ENCODE peak calls at places on chromosomes 16 and 17, in ten cellular contexts. P is HFF-Myc, A is AG10803, U is fibroblast of pulmonary artery, B is fibroblast of the aortic adventitia, K is neural crest cell, X is A549, J is GM23338, N is transverse colon, D is progenitor cell of endocrine pancreas. M is an unnamed sample.

GRCh38 chr17:65359016-65359415 is 202.4 kb downstream of the AXIN2 start:
- DNase-seq in P (peak), A (peak), U (peak), B (peak), K (no peak), X (no peak), J (no peak), N (no peak), D (no peak), M (peak)

GRCh38 chr17:81918762-81919545 is 978 bp upstream of the SIRT7 start:
- DNase-seq in P (no peak), A (no peak), U (no peak), B (no peak), K (no peak), X (no peak), J (no peak), N (peak), D (no peak), M (no peak)

GRCh38 chr16:83355570-83356218 is 452.1 kb upstream of the HSBP1 start:
- DNase-seq in P (no peak), A (no peak), U (no peak), B (no peak), K (no peak), X (no peak), J (no peak), N (no peak), D (no peak), M (no peak)

GRCh38 chr16:31357324-31358156 is 2.6 kb downstream of the ITGAX start:
- DNase-seq in P (no peak), A (no peak), U (no peak), B (no peak), K (no peak), X (no peak), J (no peak), N (no peak), D (no peak), M (no peak)

GRCh38 chr17:71011389-71011788 is 842.1 kb downstream of the KCNJ2 start:
- DNase-seq in P (no peak), A (no peak), U (peak), B (no peak), K (no peak), X (no peak), J (no peak), N (no peak), D (no peak), M (no peak)

GRCh38 chr17:17785407-17785806 is 51.4 kb downstream of the SREBF1 start:
- DNase-seq in P (no peak), A (no peak), U (no peak), B (no peak), K (no peak), X (no peak), J (no peak), N (no peak), D (no peak), M (no peak)

GRCh38 chr16:88061346-88062110 is 110.3 kb downstream of the BANP start:
- DNase-seq in P (no peak), A (peak), U (no peak), B (no peak), K (no peak), X (no peak), J (no peak), N (no peak), D (no peak), M (no peak)

GRCh38 chr16:69093974-69094373 is 11.5 kb upstream of the HAS3 start:
- DNase-seq in P (no peak), A (no peak), U (no peak), B (no peak), K (no peak), X (no peak), J (no peak), N (no peak), D (no peak), M (no peak)

GRCh38 chr16:5066511-5066910 is 755 bp upstream of the C16orf89 start:
- DNase-seq in P (no peak), A (no peak), U (no peak), B (no peak), K (no peak), X (no peak), J (no peak), N (no peak), D (no peak), M (no peak)

GRCh38 chr17:44097110-44097810 is 26.2 kb downstream of the HDAC5 start:
- DNase-seq in P (peak), A (peak), U (peak), B (peak), K (no peak), X (no peak), J (no peak), N (no peak), D (no peak), M (no peak)

GRCh38 chr16:27199747-27200146 is 3.6 kb upstream of the KDM8 start:
- DNase-seq in P (no peak), A (peak), U (no peak), B (no peak), K (no peak), X (no peak), J (no peak), N (no peak), D (no peak), M (no peak)

GRCh38 chr16:648071-648785 is 937 bp upstream of the WDR90 start:
- DNase-seq in P (no peak), A (peak), U (peak), B (peak), K (no peak), X (no peak), J (peak), N (peak), D (no peak), M (no peak)

GRCh38 chr17:38719284-38719942 is 10.7 kb upstream of the CISD3 start:
- DNase-seq in P (no peak), A (no peak), U (no peak), B (no peak), K (no peak), X (no peak), J (peak), N (no peak), D (no peak), M (no peak)

GRCh38 chr17:44581868-44582267 is 24.6 kb downstream of the FZD2 start:
- DNase-seq in P (no peak), A (no peak), U (no peak), B (no peak), K (no peak), X (peak), J (peak), N (no peak), D (no peak), M (no peak)

GRCh38 chr17:68196394-68197090 is 51.3 kb upstream of the AMZ2 start:
- DNase-seq in P (no peak), A (no peak), U (no peak), B (no peak), K (no peak), X (no peak), J (no peak), N (no peak), D (no peak), M (no peak)

GRCh38 chr16:66539628-66540469 is 10.1 kb downstream of the TK2 start:
- DNase-seq in P (no peak), A (no peak), U (no peak), B (no peak), K (no peak), X (no peak), J (no peak), N (no peak), D (no peak), M (no peak)

GRCh38 chr16:13634921-13635320 is 285.0 kb upstream of the ERCC4 start:
- DNase-seq in P (no peak), A (no peak), U (no peak), B (no peak), K (no peak), X (no peak), J (no peak), N (no peak), D (no peak), M (no peak)

GRCh38 chr17:35597604-35598003 is 10.5 kb downstream of the AP2B1 start:
- DNase-seq in P (no peak), A (no peak), U (no peak), B (no peak), K (no peak), X (no peak), J (no peak), N (no peak), D (no peak), M (no peak)

GRCh38 chr16:16175296-16175695 is 48.0 kb downstream of the ABCC6 start:
- DNase-seq in P (no peak), A (no peak), U (no peak), B (no peak), K (no peak), X (no peak), J (no peak), N (peak), D (no peak), M (no peak)

GRCh38 chr17:74024871-74025531 is 178.5 kb upstream of the RPL38 start:
- DNase-seq in P (no peak), A (no peak), U (no peak), B (no peak), K (peak), X (no peak), J (peak), N (no peak), D (no peak), M (no peak)

GRCh38 chr16:53789159-53789558 is 85.2 kb downstream of the FTO start:
- DNase-seq in P (no peak), A (peak), U (peak), B (peak), K (no peak), X (no peak), J (no peak), N (no peak), D (no peak), M (no peak)

GRCh38 chr16:73298562-73298961 is 250.6 kb upstream of the ZFHX3 start:
- DNase-seq in P (no peak), A (peak), U (peak), B (peak), K (no peak), X (no peak), J (peak), N (no peak), D (no peak), M (no peak)

GRCh38 chr16:1987198-1987597 is 2.6 kb upstream of the SYNGR3 start:
- DNase-seq in P (no peak), A (no peak), U (no peak), B (no peak), K (no peak), X (no peak), J (no peak), N (no peak), D (no peak), M (no peak)

GRCh38 chr16:83530293-83530692 is 277.5 kb upstream of the HSBP1 start:
- DNase-seq in P (peak), A (peak), U (no peak), B (peak), K (no peak), X (no peak), J (no peak), N (no peak), D (no peak), M (no peak)

GRCh38 chr16:57756424-57757325 is 21.1 kb downstream of the KATNB1 start:
- DNase-seq in P (no peak), A (no peak), U (no peak), B (no peak), K (no peak), X (no peak), J (no peak), N (no peak), D (no peak), M (no peak)

GRCh38 chr16:8905795-8906591 is 23.8 kb downstream of the LITAFD start:
- DNase-seq in P (no peak), A (no peak), U (no peak), B (no peak), K (no peak), X (peak), J (peak), N (no peak), D (no peak), M (no peak)

GRCh38 chr17:72502111-72502939 is 381.5 kb downstream of the SOX9 start:
- DNase-seq in P (no peak), A (peak), U (peak), B (peak), K (no peak), X (no peak), J (peak), N (peak), D (no peak), M (no peak)

GRCh38 chr17:62791235-62792121 is 16.6 kb downstream of the MARCHF10 start:
- DNase-seq in P (peak), A (peak), U (peak), B (peak), K (no peak), X (peak), J (no peak), N (no peak), D (no peak), M (no peak)

GRCh38 chr16:29710227-29711219 is 31.5 kb downstream of the QPRT start:
- DNase-seq in P (peak), A (peak), U (peak), B (peak), K (peak), X (peak), J (peak), N (no peak), D (no peak), M (no peak)

GRCh38 chr17:74379495-74380085 is 12.3 kb downstream of the GPR142 start:
- DNase-seq in P (peak), A (peak), U (peak), B (peak), K (peak), X (peak), J (peak), N (peak), D (peak), M (peak)

GRCh38 chr17:39327109-39327508 is 74.3 kb downstream of the FBXL20 start:
- DNase-seq in P (no peak), A (no peak), U (no peak), B (no peak), K (no peak), X (no peak), J (no peak), N (no peak), D (no peak), M (no peak)

GRCh38 chr17:72117748-72118587 is 2.9 kb upstream of the SOX9 start:
- DNase-seq in P (no peak), A (no peak), U (no peak), B (no peak), K (peak), X (no peak), J (peak), N (peak), D (peak), M (no peak)

GRCh38 chr16:55779391-55780094 is 53.4 kb downstream of the CES1 start:
- DNase-seq in P (no peak), A (no peak), U (no peak), B (no peak), K (no peak), X (no peak), J (no peak), N (no peak), D (no peak), M (peak)

GRCh38 chr17:78375401-78376079 is 2.9 kb upstream of the PGS1 start:
- DNase-seq in P (no peak), A (peak), U (peak), B (peak), K (no peak), X (no peak), J (no peak), N (no peak), D (no peak), M (no peak)

GRCh38 chr16:69741951-69742904 is 12.5 kb downstream of the NOB1 start:
- DNase-seq in P (no peak), A (no peak), U (peak), B (peak), K (no peak), X (no peak), J (no peak), N (peak), D (no peak), M (peak)

GRCh38 chr16:3022208-3022696 is 1.5 kb downstream of the HCFC1R1 start:
- DNase-seq in P (peak), A (peak), U (peak), B (peak), K (no peak), X (peak), J (peak), N (peak), D (no peak), M (peak)

GRCh38 chr16:3019594-3020246 is 448 bp upstream of the TNFRSF12A start:
- DNase-seq in P (no peak), A (no peak), U (no peak), B (no peak), K (no peak), X (no peak), J (no peak), N (no peak), D (no peak), M (no peak)

GRCh38 chr16:3021449-3022207 is 1.5 kb downstream of the TNFRSF12A start:
- DNase-seq in P (peak), A (peak), U (peak), B (peak), K (peak), X (peak), J (peak), N (peak), D (peak), M (peak)

GRCh38 chr16:3020247-3020603 is at the start of gene TNFRSF12A:
- DNase-seq in P (peak), A (peak), U (peak), B (peak), K (peak), X (peak), J (peak), N (peak), D (peak), M (peak)

GRCh38 chr16:3020604-3021448 is 658 bp downstream of the TNFRSF12A start:
- DNase-seq in P (peak), A (peak), U (peak), B (peak), K (no peak), X (peak), J (peak), N (peak), D (peak), M (peak)
- TF ChIP-seq CTCF in P (no peak), A (no peak), U (no peak), B (no peak), K (no peak), X (no peak), J (no peak), N (no peak), D (no peak), M (no peak)

DNA sequence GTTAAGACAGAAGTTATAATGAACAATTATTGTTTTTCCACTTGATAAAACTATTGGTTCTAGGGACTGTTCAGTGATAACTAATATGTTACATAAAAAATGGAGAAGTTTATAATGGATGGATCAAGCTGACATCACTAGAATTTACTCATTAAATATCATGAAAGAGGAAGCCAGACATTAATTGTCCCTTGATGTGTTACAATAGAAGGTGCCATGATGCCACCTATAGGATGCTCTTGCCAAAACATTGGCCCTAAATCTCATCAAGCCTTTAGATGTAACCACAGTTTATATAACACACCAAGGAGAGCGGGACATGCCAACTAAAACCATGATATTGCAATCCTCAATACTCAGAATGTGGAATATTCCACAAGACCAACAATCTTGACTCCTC is 147.9 kb upstream of the MON1B start:
- DNase-seq in P (peak), A (peak), U (peak), B (peak), K (no peak), X (peak), J (peak), N (no peak), D (no peak), M (no peak)
- TF ChIP-seq CTCF in P (peak), A (peak), U (peak), B (peak), K (peak), X (peak), J (peak), N (no peak), D (peak), M (peak)

DNA sequence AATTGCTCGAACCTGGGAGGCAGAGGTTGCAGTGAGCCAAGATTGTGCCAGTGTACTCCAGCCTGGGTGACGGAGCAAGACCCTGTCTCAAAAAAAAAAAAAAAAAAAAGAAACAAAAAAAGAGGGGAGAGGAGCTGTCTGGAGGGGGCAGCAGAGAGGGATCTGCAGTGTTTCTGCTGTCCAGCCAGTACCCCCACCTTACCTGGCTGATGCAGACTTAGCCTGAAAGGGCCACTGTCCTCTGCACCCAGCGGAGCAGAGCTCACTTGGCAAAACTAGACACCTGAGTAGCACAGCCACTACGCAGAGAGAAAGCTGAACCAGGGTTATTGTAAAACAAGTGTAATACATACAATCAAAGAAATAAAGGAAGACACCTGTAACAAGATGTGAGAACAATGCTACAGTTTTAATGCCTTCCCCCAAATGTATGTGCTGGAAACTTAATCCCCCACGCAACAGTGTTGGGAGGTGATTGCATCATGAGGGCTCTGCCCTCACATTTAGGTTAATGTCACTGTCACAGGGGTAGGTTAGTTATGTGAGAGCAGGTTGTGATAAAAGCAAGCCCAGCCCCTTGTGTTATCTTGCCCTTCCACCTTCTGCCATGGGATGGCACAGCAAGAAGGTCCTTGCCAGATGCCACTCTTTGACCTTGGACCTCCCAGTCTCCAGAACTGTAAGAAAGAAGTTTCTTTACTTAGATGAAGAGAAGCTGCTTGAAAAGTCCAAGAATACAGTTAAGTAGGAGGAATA is 211.2 kb downstream of the RPTOR start:
- DNase-seq in P (no peak), A (no peak), U (no peak), B (no peak), K (no peak), X (no peak), J (peak), N (no peak), D (no peak), M (peak)
- TF ChIP-seq CTCF in P (peak), A (peak), U (peak), B (peak), K (peak), X (no peak), J (peak), N (no peak), D (peak), M (peak)

GRCh38 chr17:57257213-57257873 is 1.0 kb downstream of the MSI2 start:
- DNase-seq in P (no peak), A (no peak), U (no peak), B (no peak), K (no peak), X (no peak), J (peak), N (peak), D (no peak), M (peak)

GRCh38 chr17:57255182-57255775 is 1.0 kb upstream of the MSI2 start:
- DNase-seq in P (no peak), A (no peak), U (no peak), B (peak), K (no peak), X (no peak), J (no peak), N (no peak), D (no peak), M (no peak)

GRCh38 chr17:57256708-57257112 is 387 bp downstream of the MSI2 start:
- DNase-seq in P (no peak), A (no peak), U (peak), B (peak), K (no peak), X (no peak), J (peak), N (peak), D (peak), M (no peak)

GRCh38 chr17:57257911-57258885 is 1.9 kb downstream of the MSI2 start:
- DNase-seq in P (no peak), A (no peak), U (peak), B (peak), K (no peak), X (no peak), J (peak), N (no peak), D (no peak), M (peak)

GRCh38 chr17:57255776-57256681 is at the start of gene MSI2:
- DNase-seq in P (peak), A (peak), U (peak), B (peak), K (peak), X (peak), J (peak), N (peak), D (peak), M (peak)
- TF ChIP-seq CTCF in P (no peak), A (no peak), U (no peak), B (peak), K (peak), X (no peak), J (no peak), N (peak), D (no peak), M (no peak)

M was measured in osteocyte.